ENCODE peak calls at places on chromosomes 3 and 15, in six cellular contexts. Q is RKO, W is SW 1271, M is nephron progenitor cell, R is activated T-cell treated with anti-CD3 and anti-CD28 coated beads for 24 hours, N is A549. S is an unnamed sample.

GRCh38 chr3:46119709-46120498 is 88.2 kb downstream of the CCR1 start:
- DNase-seq in N (no peak), W (no peak), R (no peak), Q (no peak), M (no peak), S (no peak)

GRCh38 chr15:24856397-24857093 is 98.2 kb upstream of the SNRPN start:
- DNase-seq in W (no peak), Q (no peak), N (no peak), R (no peak), M (peak), S (peak)

GRCh38 chr3:25117005-25117593 is 311.0 kb upstream of the RARB start:
- DNase-seq in Q (no peak), R (no peak), W (no peak), M (no peak), N (no peak), S (no peak)

GRCh38 chr15:96402403-96402802 is 71.9 kb downstream of the NR2F2 start:
- DNase-seq in W (no peak), Q (no peak), M (no peak), N (no peak), R (no peak), S (no peak)

GRCh38 chr3:149085828-149086231 is 503 bp downstream of the HLTF start:
- DNase-seq in R (no peak), M (no peak), N (peak), Q (no peak), W (no peak), S (no peak)

GRCh38 chr3:134802428-134803050 is 7.5 kb downstream of the EPHB1 start:
- DNase-seq in Q (no peak), R (no peak), M (no peak), W (no peak), N (no peak), S (no peak)

GRCh38 chr3:174619244-174619643 is 239.9 kb upstream of the NAALADL2 start:
- DNase-seq in N (no peak), W (no peak), R (no peak), M (no peak), Q (no peak), S (no peak)

GRCh38 chr3:9679476-9680097 is 24.0 kb upstream of the CPNE9 start:
- DNase-seq in Q (no peak), N (no peak), W (no peak), R (no peak), M (no peak), S (no peak)

GRCh38 chr3:194475978-194476377 is 10.8 kb downstream of the ATP13A3 start:
- DNase-seq in R (no peak), W (no peak), M (no peak), N (no peak), Q (no peak), S (no peak)

GRCh38 chr15:64017082-64017588 is 29.1 kb downstream of the DAPK2 start:
- DNase-seq in Q (peak), M (no peak), R (no peak), W (no peak), N (peak), S (no peak)

GRCh38 chr15:25742008-25742407 is 121.1 kb downstream of the ATP10A start:
- DNase-seq in R (no peak), Q (no peak), W (no peak), M (no peak), N (no peak), S (no peak)

GRCh38 chr15:74173545-74174215 is at the start of gene ISLR:
- DNase-seq in R (no peak), M (no peak), W (no peak), N (no peak), Q (no peak), S (no peak)

GRCh38 chr15:99439524-99439835 is 126.3 kb upstream of the MEF2A start:
- DNase-seq in W (no peak), N (no peak), R (no peak), M (no peak), Q (no peak), S (no peak)

GRCh38 chr3:119700269-119700919 is 2.4 kb upstream of the CFAP91 start:
- DNase-seq in Q (peak), M (no peak), N (no peak), R (peak), W (no peak), S (no peak)

GRCh38 chr3:151925419-151925818 is 52.0 kb downstream of the SUCNR1 start:
- DNase-seq in Q (no peak), R (no peak), N (no peak), M (no peak), W (no peak), S (no peak)

GRCh38 chr3:159861369-159861987 is 127.2 kb upstream of the IL12A start:
- DNase-seq in N (no peak), R (no peak), Q (no peak), M (no peak), W (no peak), S (no peak)

GRCh38 chr15:26260517-26261133 is 397.5 kb upstream of the ATP10A start:
- DNase-seq in M (peak), R (peak), W (no peak), Q (peak), N (peak), S (peak)

GRCh38 chr3:129054605-129055104 is 5.9 kb upstream of the GP9 start:
- DNase-seq in Q (no peak), N (no peak), R (no peak), W (no peak), M (no peak), S (no peak)

GRCh38 chr3:117719316-117719926 is 1009.8 kb downstream of the TUSC7 start:
- DNase-seq in R (no peak), M (peak), Q (peak), N (peak), W (no peak), S (no peak)

S was measured in retinal pigment epithelial cell.